ENCODE peak calls at places on chromosomes 4 and X, in ten cellular contexts. X, M, C, V, W, I, Q, U, K and T are unnamed samples.
A peak's percentile ranks its signal among the peaks of the same experiment; 100 is the strongest.

GRCh38 chr4:142534994-142535393 is 311.1 kb downstream of the INPP4B start:
- DNase-seq in X (no peak), M (no peak), C (no peak), V (no peak), W (no peak), I (no peak), Q (no peak), U (no peak), K (peak; percentile 91), T (no peak)

GRCh38 chrX:63657821-63658220 is 127.2 kb downstream of the ARHGEF9 start:
- DNase-seq in X (no peak), M (no peak), C (peak; percentile 51), V (peak; percentile 26), W (no peak), I (no peak), Q (no peak), U (no peak), K (peak; percentile 6), T (no peak)

GRCh38 chrX:13703589-13703988 is 14.7 kb downstream of the RAB9A start:
- DNase-seq in X (no peak), M (no peak), C (no peak), V (no peak), W (no peak), I (no peak), Q (no peak), U (no peak), K (no peak), T (no peak)

GRCh38 chr4:52957220-52957686 is 95.1 kb downstream of the RASL11B start:
- DNase-seq in X (peak; percentile 96), M (no peak), C (peak; percentile 28), V (no peak), W (no peak), I (no peak), Q (peak; percentile 38), U (no peak), K (no peak), T (no peak)

GRCh38 chr4:146371812-146372211 is 149.9 kb downstream of the SLC10A7 start:
- DNase-seq in X (no peak), M (no peak), C (no peak), V (no peak), W (no peak), I (no peak), Q (no peak), U (no peak), K (no peak), T (no peak)

GRCh38 chrX:153857348-153857903 is 27.1 kb upstream of the PDZD4 start:
- DNase-seq in X (no peak), M (no peak), C (no peak), V (no peak), W (no peak), I (no peak), Q (no peak), U (no peak), K (no peak), T (no peak)

GRCh38 chr4:136002316-136002715 is 1530.0 kb downstream of the PCDH18 start:
- DNase-seq in X (no peak), M (no peak), C (no peak), V (no peak), W (no peak), I (no peak), Q (no peak), U (no peak), K (peak; percentile 42), T (no peak)

GRCh38 chr4:14184265-14184664 is 556.7 kb upstream of the BOD1L1 start:
- DNase-seq in X (peak; percentile 24), M (peak; percentile 1), C (no peak), V (no peak), W (no peak), I (no peak), Q (no peak), U (no peak), K (no peak), T (no peak)

GRCh38 chr4:176656108-176656507 is 136.6 kb downstream of the VEGFC start:
- DNase-seq in X (no peak), M (no peak), C (no peak), V (no peak), W (no peak), I (no peak), Q (no peak), U (no peak), K (no peak), T (no peak)

GRCh38 chr4:3725936-3726895 is 40.0 kb upstream of the ADRA2C start:
- DNase-seq in X (no peak), M (no peak), C (no peak), V (no peak), W (no peak), I (no peak), Q (no peak), U (no peak), K (no peak), T (no peak)

GRCh38 chrX:144601010-144601409 is 646.3 kb upstream of the SPANXN1 start:
- DNase-seq in X (no peak), M (no peak), C (no peak), V (no peak), W (no peak), I (no peak), Q (no peak), U (no peak), K (no peak), T (no peak)

GRCh38 chr4:100754741-100755140 is 236.9 kb upstream of the EMCN start:
- DNase-seq in X (no peak), M (no peak), C (no peak), V (no peak), W (no peak), I (no peak), Q (no peak), U (no peak), K (no peak), T (no peak)

GRCh38 chr4:108166441-108167315 is 2.1 kb downstream of the LEF1 start:
- DNase-seq in X (no peak), M (no peak), C (no peak), V (no peak), W (peak; percentile 53), I (peak; percentile 89), Q (peak; percentile 26), U (no peak), K (peak; percentile 16), T (no peak)

GRCh38 chrX:101383679-101384078 is 2.3 kb downstream of the BTK start:
- DNase-seq in X (no peak), M (no peak), C (no peak), V (no peak), W (no peak), I (no peak), Q (no peak), U (no peak), K (no peak), T (no peak)

GRCh38 chr4:41432219-41432618 is 105.7 kb upstream of the LIMCH1 start:
- DNase-seq in X (no peak), M (no peak), C (no peak), V (no peak), W (no peak), I (no peak), Q (no peak), U (no peak), K (no peak), T (no peak)

GRCh38 chrX:110087485-110088356 is 84.8 kb downstream of the TMEM164 start:
- DNase-seq in X (no peak), M (no peak), C (peak; percentile 86), V (no peak), W (no peak), I (no peak), Q (no peak), U (no peak), K (peak; percentile 91), T (no peak)

GRCh38 chrX:42519666-42520231 is 258.2 kb downstream of the PPP1R2C start:
- DNase-seq in X (no peak), M (no peak), C (peak; percentile 28), V (no peak), W (no peak), I (no peak), Q (no peak), U (no peak), K (peak; percentile 27), T (no peak)

GRCh38 chrX:114097866-114098265 is 486.0 kb upstream of the HTR2C start:
- DNase-seq in X (no peak), M (no peak), C (no peak), V (no peak), W (no peak), I (no peak), Q (no peak), U (no peak), K (no peak), T (no peak)

GRCh38 chr4:139619644-139620043 is 46.0 kb upstream of the MGST2 start:
- DNase-seq in X (no peak), M (no peak), C (no peak), V (no peak), W (no peak), I (no peak), Q (no peak), U (no peak), K (peak; percentile 64), T (no peak)

GRCh38 chr4:144374065-144374464 is 233.5 kb upstream of the GYPA start:
- DNase-seq in X (no peak), M (no peak), C (no peak), V (no peak), W (no peak), I (no peak), Q (no peak), U (no peak), K (no peak), T (no peak)